ENCODE peak calls at places on chromosomes 2 and 18, in six cellular contexts. T, L, Z, O, Y and H are unnamed samples.

GRCh38 chr2:46460241-46460921 is 19.0 kb upstream of the TMEM247 start:
- DNase-seq in T (no peak), L (peak), Z (no peak), O (no peak), Y (no peak), H (no peak)

GRCh38 chr2:181526014-181526413 is 68.8 kb downstream of the ITGA4 start:
- DNase-seq in T (no peak), L (no peak), Z (no peak), O (no peak), Y (peak), H (no peak)

GRCh38 chr2:209823484-209823883 is 51.9 kb downstream of the UNC80 start:
- DNase-seq in T (no peak), L (no peak), Z (no peak), O (no peak), Y (no peak), H (no peak)

GRCh38 chr2:145235312-145235711 is 715.4 kb upstream of the ZEB2 start:
- DNase-seq in T (no peak), L (no peak), Z (no peak), O (no peak), Y (no peak), H (no peak)

GRCh38 chr2:212595036-212595654 is 56.5 kb upstream of the ERBB4 start:
- DNase-seq in T (peak), L (peak), Z (no peak), O (peak), Y (peak), H (peak)

GRCh38 chr2:240573071-240573515 is 4.8 kb downstream of the RNPEPL1 start:
- DNase-seq in T (no peak), L (no peak), Z (no peak), O (no peak), Y (no peak), H (no peak)

GRCh38 chr18:8366656-8367055 is 242.6 kb upstream of the RAB12 start:
- DNase-seq in T (no peak), L (no peak), Z (no peak), O (no peak), Y (no peak), H (no peak)

GRCh38 chr2:229562472-229563127 is 151.8 kb downstream of the DNER start:
- DNase-seq in T (no peak), L (peak), Z (no peak), O (peak), Y (no peak), H (peak)

GRCh38 chr18:2164644-2165287 is 406.5 kb downstream of the METTL4 start:
- DNase-seq in T (no peak), L (no peak), Z (no peak), O (no peak), Y (no peak), H (no peak)

GRCh38 chr2:179340678-179341077 is 76.0 kb upstream of the SESTD1 start:
- DNase-seq in T (no peak), L (peak), Z (no peak), O (peak), Y (peak), H (peak)

GRCh38 chr2:32947484-32948143 is 861 bp downstream of the LTBP1 start:
- DNase-seq in T (no peak), L (no peak), Z (no peak), O (peak), Y (peak), H (peak)

GRCh38 chr18:63505566-63506335 is 29.0 kb downstream of the SERPINB5 start:
- DNase-seq in T (peak), L (peak), Z (no peak), O (peak), Y (peak), H (peak)